ENCODE peak calls at places on chromosomes 1 and 21, in seven cellular contexts. One of them, this sample, is unnamed.

GRCh38 chr1:157272899-157273774 is 134.9 kb upstream of the ETV3 start:
- DNase-seq in K562: peak
- DNase-seq in A549: no peak
- DNase-seq in esophagus muscularis mucosa: peak
- DNase-seq in SK-N-SH: no peak
- DNase-seq in sigmoid colon: no peak
- DNase-seq in transverse colon: no peak
- DNase-seq in this sample: no peak

GRCh38 chr1:6914646-6915178 is 129.5 kb downstream of the CAMTA1 start:
- DNase-seq in esophagus muscularis mucosa: no peak
- DNase-seq in sigmoid colon: no peak
- DNase-seq in transverse colon: no peak
- DNase-seq in SK-N-SH: no peak
- DNase-seq in A549: no peak
- DNase-seq in K562: no peak
- DNase-seq in this sample: no peak

GRCh38 chr1:42815938-42816599 is 853 bp upstream of the ERMAP start:
- DNase-seq in SK-N-SH: no peak
- DNase-seq in transverse colon: no peak
- DNase-seq in A549: no peak
- DNase-seq in sigmoid colon: no peak
- DNase-seq in K562: peak
- DNase-seq in esophagus muscularis mucosa: no peak
- DNase-seq in this sample: no peak

GRCh38 chr1:65431111-65431705 is 10.7 kb downstream of the LEPR start:
- DNase-seq in A549: no peak
- DNase-seq in esophagus muscularis mucosa: no peak
- DNase-seq in sigmoid colon: no peak
- DNase-seq in K562: peak
- DNase-seq in SK-N-SH: peak
- DNase-seq in transverse colon: no peak
- DNase-seq in this sample: no peak

GRCh38 chr1:54795841-54796468 is 5.2 kb downstream of the TTC22 start:
- DNase-seq in K562: no peak
- DNase-seq in sigmoid colon: no peak
- DNase-seq in esophagus muscularis mucosa: no peak
- DNase-seq in A549: no peak
- DNase-seq in transverse colon: peak
- DNase-seq in SK-N-SH: no peak
- DNase-seq in this sample: no peak

GRCh38 chr1:6465461-6466005 is 440 bp downstream of the TNFRSF25 start:
- DNase-seq in SK-N-SH: no peak
- DNase-seq in K562: no peak
- DNase-seq in esophagus muscularis mucosa: no peak
- DNase-seq in A549: no peak
- DNase-seq in transverse colon: no peak
- DNase-seq in sigmoid colon: no peak
- DNase-seq in this sample: no peak

GRCh38 chr21:38289697-38290096 is 32.9 kb downstream of the KCNJ15 start:
- DNase-seq in SK-N-SH: no peak
- DNase-seq in sigmoid colon: peak
- DNase-seq in esophagus muscularis mucosa: no peak
- DNase-seq in K562: no peak
- DNase-seq in transverse colon: peak
- DNase-seq in A549: no peak
- DNase-seq in this sample: no peak

GRCh38 chr1:230172016-230172356 is 104.9 kb downstream of the GALNT2 start:
- DNase-seq in K562: no peak
- DNase-seq in SK-N-SH: no peak
- DNase-seq in esophagus muscularis mucosa: no peak
- DNase-seq in sigmoid colon: peak
- DNase-seq in A549: no peak
- DNase-seq in transverse colon: no peak
- DNase-seq in this sample: no peak

GRCh38 chr1:154935749-154936415 is 637 bp downstream of the PMVK start:
- DNase-seq in A549: no peak
- DNase-seq in K562: no peak
- DNase-seq in transverse colon: no peak
- DNase-seq in sigmoid colon: no peak
- DNase-seq in SK-N-SH: no peak
- DNase-seq in esophagus muscularis mucosa: no peak
- DNase-seq in this sample: no peak

GRCh38 chr1:157952601-157953000 is 40.8 kb upstream of the KIRREL1 start:
- DNase-seq in SK-N-SH: no peak
- DNase-seq in sigmoid colon: no peak
- DNase-seq in A549: no peak
- DNase-seq in K562: no peak
- DNase-seq in esophagus muscularis mucosa: no peak
- DNase-seq in transverse colon: peak
- DNase-seq in this sample: no peak

GRCh38 chr1:23369335-23370013 is at the start of gene ZNF436:
- DNase-seq in K562: peak
- DNase-seq in esophagus muscularis mucosa: no peak
- DNase-seq in transverse colon: peak
- DNase-seq in sigmoid colon: peak
- DNase-seq in A549: no peak
- DNase-seq in SK-N-SH: peak
- DNase-seq in this sample: peak

GRCh38 chr1:86991549-86992186 is 77.2 kb downstream of the HS2ST1 start:
- DNase-seq in A549: no peak
- DNase-seq in transverse colon: no peak
- DNase-seq in sigmoid colon: no peak
- DNase-seq in K562: peak
- DNase-seq in SK-N-SH: no peak
- DNase-seq in esophagus muscularis mucosa: no peak
- DNase-seq in this sample: no peak

GRCh38 chr21:41432567-41433460 is 6.8 kb downstream of the MX1 start:
- DNase-seq in sigmoid colon: no peak
- DNase-seq in esophagus muscularis mucosa: no peak
- DNase-seq in A549: no peak
- DNase-seq in K562: no peak
- DNase-seq in transverse colon: no peak
- DNase-seq in SK-N-SH: no peak
- DNase-seq in this sample: no peak

GRCh38 chr1:216771922-216772321 is 48.7 kb upstream of the ESRRG start:
- DNase-seq in transverse colon: no peak
- DNase-seq in esophagus muscularis mucosa: no peak
- DNase-seq in A549: no peak
- DNase-seq in SK-N-SH: no peak
- DNase-seq in sigmoid colon: no peak
- DNase-seq in K562: no peak
- DNase-seq in this sample: no peak

GRCh38 chr1:2627746-2628145 is 5.1 kb downstream of the MMEL1 start:
- DNase-seq in SK-N-SH: no peak
- DNase-seq in sigmoid colon: no peak
- DNase-seq in esophagus muscularis mucosa: no peak
- DNase-seq in K562: no peak
- DNase-seq in A549: no peak
- DNase-seq in transverse colon: no peak
- DNase-seq in this sample: peak

DNA sequence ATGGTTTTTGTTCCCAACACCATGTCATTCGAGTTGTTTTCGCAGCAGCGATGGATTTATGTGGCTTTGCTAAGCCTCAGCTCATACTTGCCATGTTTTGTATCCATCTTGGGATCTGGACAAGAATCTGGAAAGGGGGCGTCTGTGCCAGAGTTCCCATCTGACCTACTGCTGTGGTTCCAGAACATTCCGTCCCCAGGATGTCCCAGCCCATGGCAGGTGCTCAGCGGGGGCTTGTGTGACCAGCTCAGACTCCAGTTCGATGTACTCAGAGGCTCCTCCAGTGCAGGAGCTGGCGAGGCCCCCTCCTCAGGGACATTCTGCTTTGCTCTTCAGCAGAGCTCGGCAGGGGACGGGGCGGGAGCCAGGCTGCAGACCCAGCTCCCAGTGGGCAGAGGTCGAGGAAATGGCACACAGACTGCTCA is 24.0 kb upstream of the ADARB1 start:
- DNase-seq in SK-N-SH: no peak
- DNase-seq in A549: no peak
- DNase-seq in esophagus muscularis mucosa: no peak
- DNase-seq in K562: no peak
- DNase-seq in transverse colon: no peak
- DNase-seq in sigmoid colon: no peak
- DNase-seq in this sample: no peak
- TF ChIP-seq EP300 in SK-N-SH: no peak
- TF ChIP-seq EP300 in A549: no peak
- TF ChIP-seq EP300 in esophagus muscularis mucosa: peak
- TF ChIP-seq EP300 in K562: no peak
- TF ChIP-seq EP300 in transverse colon: peak
- TF ChIP-seq EP300 in sigmoid colon: peak
- TF ChIP-seq EP300 in this sample: no peak

DNA sequence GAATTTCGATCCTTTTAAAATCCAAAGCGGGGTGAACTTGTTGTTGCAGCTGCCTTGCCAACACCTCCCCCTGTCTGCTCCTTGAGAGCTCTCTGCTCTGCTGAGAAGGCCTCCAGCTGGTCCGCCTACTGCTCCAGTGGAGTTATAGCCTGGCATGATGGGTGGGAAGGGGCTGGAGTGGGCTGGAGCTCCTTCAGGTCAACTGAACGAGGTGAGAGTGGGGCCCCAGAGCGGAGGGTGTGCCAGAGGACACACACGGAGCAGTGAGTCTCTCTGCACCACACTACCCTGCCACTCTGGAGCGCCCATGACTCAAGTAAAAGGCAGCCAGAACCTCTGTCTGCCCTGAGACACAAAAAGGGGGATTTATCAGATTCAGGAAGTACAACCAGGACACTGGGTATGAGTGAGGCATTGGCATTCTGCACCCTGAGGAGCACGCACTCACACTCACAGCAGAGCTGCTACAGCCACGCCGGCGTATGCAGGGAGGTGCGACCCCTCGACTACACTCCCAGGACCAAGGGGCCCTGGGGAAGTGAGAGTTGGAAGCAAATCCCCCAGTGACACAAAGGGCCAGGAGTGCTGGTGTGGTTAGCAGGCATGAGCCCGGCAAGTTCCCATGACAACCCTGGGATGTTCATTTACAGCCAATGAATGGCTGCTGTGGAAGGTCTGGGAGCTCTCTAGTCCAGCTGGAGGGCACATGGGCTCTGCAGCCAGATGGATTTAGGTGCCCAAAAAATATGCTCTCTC is 28.0 kb upstream of the EVA1B start:
- DNase-seq in A549: peak
- DNase-seq in K562: no peak
- DNase-seq in sigmoid colon: no peak
- DNase-seq in SK-N-SH: peak
- DNase-seq in esophagus muscularis mucosa: no peak
- DNase-seq in transverse colon: no peak
- DNase-seq in this sample: no peak
- TF ChIP-seq EP300 in A549: no peak
- TF ChIP-seq EP300 in K562: no peak
- TF ChIP-seq EP300 in sigmoid colon: no peak
- TF ChIP-seq EP300 in SK-N-SH: peak
- TF ChIP-seq EP300 in esophagus muscularis mucosa: no peak
- TF ChIP-seq EP300 in transverse colon: no peak
- TF ChIP-seq EP300 in this sample: no peak

GRCh38 chr1:19445417-19446342 is 39.7 kb downstream of the CAPZB start:
- DNase-seq in A549: peak
- DNase-seq in K562: no peak
- DNase-seq in SK-N-SH: peak
- DNase-seq in sigmoid colon: no peak
- DNase-seq in transverse colon: no peak
- DNase-seq in esophagus muscularis mucosa: no peak
- DNase-seq in this sample: no peak
- TF ChIP-seq EP300 in A549: no peak
- TF ChIP-seq EP300 in K562: no peak
- TF ChIP-seq EP300 in SK-N-SH: no peak
- TF ChIP-seq EP300 in sigmoid colon: no peak
- TF ChIP-seq EP300 in transverse colon: no peak
- TF ChIP-seq EP300 in esophagus muscularis mucosa: no peak
- TF ChIP-seq EP300 in this sample: no peak

GRCh38 chr1:160800142-160800541 is 4.2 kb downstream of the LY9 start:
- DNase-seq in esophagus muscularis mucosa: no peak
- DNase-seq in transverse colon: no peak
- DNase-seq in K562: no peak
- DNase-seq in SK-N-SH: no peak
- DNase-seq in sigmoid colon: no peak
- DNase-seq in A549: no peak
- DNase-seq in this sample: no peak

GRCh38 chr1:160799641-160800040 is 3.7 kb downstream of the LY9 start:
- DNase-seq in sigmoid colon: no peak
- DNase-seq in transverse colon: no peak
- DNase-seq in SK-N-SH: no peak
- DNase-seq in K562: no peak
- DNase-seq in A549: no peak
- DNase-seq in esophagus muscularis mucosa: peak
- DNase-seq in this sample: no peak

GRCh38 chr1:160798439-160798838 is 2.5 kb downstream of the LY9 start:
- DNase-seq in sigmoid colon: no peak
- DNase-seq in transverse colon: no peak
- DNase-seq in K562: no peak
- DNase-seq in SK-N-SH: no peak
- DNase-seq in A549: no peak
- DNase-seq in esophagus muscularis mucosa: peak
- DNase-seq in this sample: no peak

GRCh38 chr1:160801836-160802580 is 6.0 kb downstream of the LY9 start:
- DNase-seq in A549: no peak
- DNase-seq in esophagus muscularis mucosa: peak
- DNase-seq in SK-N-SH: peak
- DNase-seq in sigmoid colon: no peak
- DNase-seq in transverse colon: no peak
- DNase-seq in K562: no peak
- DNase-seq in this sample: no peak

GRCh38 chr1:160800645-160801408 is 4.9 kb downstream of the LY9 start:
- DNase-seq in esophagus muscularis mucosa: no peak
- DNase-seq in A549: no peak
- DNase-seq in transverse colon: no peak
- DNase-seq in K562: no peak
- DNase-seq in SK-N-SH: no peak
- DNase-seq in sigmoid colon: no peak
- DNase-seq in this sample: no peak
- TF ChIP-seq EP300 in esophagus muscularis mucosa: no peak
- TF ChIP-seq EP300 in A549: no peak
- TF ChIP-seq EP300 in transverse colon: no peak
- TF ChIP-seq EP300 in K562: no peak
- TF ChIP-seq EP300 in SK-N-SH: no peak
- TF ChIP-seq EP300 in sigmoid colon: no peak
- TF ChIP-seq EP300 in this sample: no peak

DNA sequence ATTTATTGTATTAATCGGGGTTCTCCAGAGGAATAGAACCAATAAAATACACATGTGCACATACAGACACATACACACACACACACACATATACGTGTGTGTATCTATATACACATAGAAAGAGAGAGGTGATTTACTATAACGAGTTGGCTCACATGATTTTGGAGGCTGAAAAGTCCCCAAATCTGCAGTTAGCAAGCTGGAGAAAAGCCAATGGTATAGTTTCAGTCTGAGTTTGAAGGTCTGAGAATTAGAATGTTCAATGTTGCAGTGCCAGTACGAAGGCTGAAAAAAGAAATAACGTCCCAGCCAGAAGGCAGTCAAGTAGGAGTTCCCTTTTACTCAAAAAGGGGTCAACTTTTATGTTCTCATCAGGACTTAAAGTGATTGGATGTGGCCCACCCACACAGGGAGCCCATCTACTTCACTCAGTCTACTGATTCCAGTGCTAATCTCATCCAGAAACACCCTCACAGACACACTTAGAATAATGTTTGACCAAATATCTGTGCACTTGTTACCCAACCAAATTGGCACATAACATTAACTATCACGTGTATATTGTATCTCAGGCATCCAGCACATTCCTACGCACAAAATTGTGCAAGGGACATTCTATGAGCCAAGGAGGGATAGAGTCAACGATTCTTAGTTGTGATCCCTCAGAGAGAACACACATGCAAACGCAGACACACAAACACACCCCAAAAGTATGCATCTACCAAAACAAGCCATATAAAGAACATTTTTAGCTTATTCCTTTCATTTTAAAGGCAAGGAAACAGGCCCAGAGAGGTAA is 195.5 kb upstream of the DUSP10 start:
- DNase-seq in transverse colon: no peak
- DNase-seq in SK-N-SH: no peak
- DNase-seq in A549: no peak
- DNase-seq in sigmoid colon: no peak
- DNase-seq in esophagus muscularis mucosa: peak
- DNase-seq in K562: no peak
- DNase-seq in this sample: no peak
- TF ChIP-seq EP300 in transverse colon: no peak
- TF ChIP-seq EP300 in SK-N-SH: no peak
- TF ChIP-seq EP300 in A549: no peak
- TF ChIP-seq EP300 in sigmoid colon: no peak
- TF ChIP-seq EP300 in esophagus muscularis mucosa: no peak
- TF ChIP-seq EP300 in K562: no peak
- TF ChIP-seq EP300 in this sample: no peak

This sample was measured in ovary.